ENCODE peak calls at places on chromosomes 4 and X, in six cellular contexts. N is IMR-90, J is A549, V is cardiac muscle cell, D is upper lobe of right lung, G is body of pancreas. Z is an unnamed sample. For H3K4me1, the result is how much of the 10 kb centered on the place peaks cover.

GRCh38 chr4:108335081-108335480 is 166.3 kb upstream of the LEF1 start:
- DNase-seq in D (no peak), J (no peak), G (no peak), N (no peak), V (no peak), Z (no peak)

GRCh38 chr4:26356067-26356466 is 35.3 kb downstream of the RBPJ start:
- DNase-seq in D (no peak), J (no peak), V (peak), G (peak), N (peak), Z (no peak)

GRCh38 chr4:42845586-42845985 is 46.9 kb upstream of the GRXCR1 start:
- DNase-seq in J (no peak), N (no peak), G (no peak), D (no peak), V (no peak), Z (no peak)

GRCh38 chrX:140157611-140158010 is 192.3 kb upstream of the CXorf66 start:
- DNase-seq in D (no peak), G (no peak), V (no peak), N (peak), J (no peak), Z (no peak)

GRCh38 chrX:79259073-79259689 is 108.0 kb downstream of the ITM2A start:
- DNase-seq in D (no peak), G (no peak), N (no peak), J (no peak), V (no peak), Z (peak)

GRCh38 chr4:88005086-88005485 is 2.3 kb upstream of the PKD2 start:
- DNase-seq in V (no peak), N (peak), J (no peak), D (no peak), G (no peak), Z (no peak)

GRCh38 chr4:25440478-25441030 is 63.5 kb downstream of the ANAPC4 start:
- DNase-seq in J (no peak), G (peak), V (peak), D (no peak), N (no peak), Z (no peak)

GRCh38 chrX:115584715-115585114 is 23.7 kb downstream of the PLS3 start:
- DNase-seq in J (no peak), G (no peak), V (no peak), N (peak), D (no peak), Z (no peak)

GRCh38 chr4:8155048-8155447 is 3.6 kb downstream of the ABLIM2 start:
- DNase-seq in J (no peak), N (peak), G (no peak), V (no peak), D (no peak), Z (no peak)

DNA sequence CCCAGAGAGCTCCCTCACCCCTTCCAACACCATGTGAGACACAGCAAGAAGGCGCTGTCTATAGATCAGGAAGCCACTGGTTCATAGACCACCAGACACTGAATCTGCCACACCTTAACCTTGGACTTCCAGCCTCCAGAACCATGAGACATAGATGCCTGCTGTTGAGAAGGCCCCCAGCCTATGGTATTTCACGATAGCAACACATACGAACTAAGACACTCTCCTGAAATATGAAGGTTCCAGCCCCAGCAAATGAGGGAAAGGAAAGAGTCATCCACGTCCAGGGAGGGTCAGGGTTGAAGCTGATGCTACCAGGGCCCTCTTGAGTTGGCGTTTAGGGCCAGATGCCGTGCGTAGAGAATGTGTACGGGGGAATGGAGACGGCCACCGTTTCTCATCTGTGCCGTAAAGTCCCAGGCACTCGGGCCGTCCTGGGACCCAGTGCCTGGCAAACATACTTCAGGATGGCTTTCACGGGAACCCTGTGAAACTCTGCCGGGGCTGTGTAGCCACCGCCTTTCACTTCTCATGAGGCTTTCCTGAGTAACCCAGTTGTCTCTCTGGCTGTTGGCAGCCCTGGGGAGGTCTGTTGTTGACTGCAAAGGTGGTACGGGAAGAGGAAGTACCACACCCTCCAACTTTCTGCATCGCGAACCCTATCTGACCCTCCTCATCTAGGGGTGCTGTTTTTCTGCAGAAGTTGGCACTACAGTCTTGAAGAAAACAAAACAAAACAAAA is 17.7 kb upstream of the P2RY8 start:
- DNase-seq in J (no peak), G (no peak), V (no peak), D (peak), N (no peak), Z (peak)
- H3K4me1 ChIP-seq in J (under half), G (under half), V (under half), D (under half), N (under half), Z (under half)

DNA sequence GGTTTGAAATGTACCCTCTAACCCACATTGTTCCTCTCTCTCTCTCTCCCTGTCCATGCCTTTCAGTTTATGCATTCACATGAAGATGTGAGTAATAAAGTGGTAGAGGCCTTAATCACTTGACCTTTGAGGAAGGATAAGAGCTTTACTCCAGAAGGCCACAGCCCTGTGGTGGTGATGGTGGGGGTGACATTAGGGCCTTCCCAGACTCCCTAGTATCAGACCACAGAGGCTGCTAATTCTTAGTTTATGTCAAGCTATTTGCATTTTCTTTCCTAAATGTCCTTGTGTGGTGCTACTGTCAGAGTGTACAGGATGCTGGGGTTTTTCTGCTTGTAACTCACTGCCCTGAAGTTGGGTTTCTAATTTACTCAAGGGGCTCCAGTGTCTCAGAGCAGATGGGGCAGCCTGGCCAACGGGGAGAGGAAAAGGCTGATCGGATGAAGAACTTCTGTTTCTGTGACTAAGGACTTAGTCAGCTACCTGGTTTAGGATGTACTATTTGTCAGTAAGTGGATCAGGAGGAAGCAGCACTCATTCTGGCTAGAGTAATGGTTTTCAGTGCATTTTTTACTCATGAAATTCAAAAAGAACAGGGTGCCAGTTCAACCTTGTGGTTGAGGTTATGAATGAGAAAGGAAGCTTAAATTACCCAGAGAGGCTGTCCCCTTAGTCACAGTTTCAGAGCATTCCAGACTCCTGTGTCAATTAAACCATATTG is 509.6 kb upstream of the DIPK2B start:
- DNase-seq in N (peak), G (no peak), V (no peak), D (no peak), J (peak), Z (no peak)
- H3K4me1 ChIP-seq in N (under half), G (under half), V (under half), D (under half), J (under half), Z (under half)

GRCh38 chr4:118761387-118762016 is 74.4 kb downstream of the SEC24D start:
- DNase-seq in D (no peak), G (no peak), V (no peak), N (no peak), J (no peak), Z (no peak)
- H3K4me1 ChIP-seq in D (under half), G (under half), V (under half), N (under half), J (under half), Z (under half)

GRCh38 chrX:150574824-150575409 is 6.5 kb downstream of the MTM1 start:
- DNase-seq in G (no peak), N (no peak), V (no peak), J (no peak), D (no peak), Z (no peak)

GRCh38 chrX:150572206-150572605 is 3.8 kb downstream of the MTM1 start:
- DNase-seq in V (no peak), N (no peak), G (no peak), D (no peak), J (no peak), Z (no peak)

GRCh38 chrX:150575415-150575814 is 7.0 kb downstream of the MTM1 start:
- DNase-seq in V (no peak), J (peak), G (no peak), D (no peak), N (peak), Z (peak)

GRCh38 chrX:150570512-150570911 is 2.1 kb downstream of the MTM1 start:
- DNase-seq in N (no peak), V (no peak), G (no peak), D (no peak), J (no peak), Z (no peak)

GRCh38 chrX:150573702-150574101 is 5.3 kb downstream of the MTM1 start:
- DNase-seq in D (no peak), N (no peak), G (no peak), J (no peak), V (no peak), Z (no peak)
- H3K4me1 ChIP-seq in D (under half), N (under half), G (under half), J (half or more), V (under half), Z (under half)

DNA sequence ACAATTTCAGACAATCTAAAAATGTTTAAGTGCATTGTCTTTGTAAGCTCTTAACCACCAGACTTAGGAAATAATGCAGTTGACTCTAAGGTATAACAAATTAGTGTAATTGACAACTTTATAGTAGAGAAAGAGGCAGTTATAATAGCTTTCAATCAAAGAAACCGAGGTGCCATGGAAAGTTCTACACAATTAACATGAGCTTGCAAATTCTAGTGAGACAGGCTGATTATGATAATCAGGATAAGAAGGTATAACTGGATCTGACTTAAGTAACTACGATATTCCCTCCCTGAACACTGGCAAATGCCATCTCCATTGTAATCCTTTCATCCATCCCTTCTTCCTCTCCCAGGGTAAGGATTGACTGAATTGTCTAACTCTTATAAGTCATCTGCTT is 11.4 kb upstream of the KLHL5 start:
- DNase-seq in N (no peak), J (no peak), G (no peak), V (no peak), D (no peak), Z (no peak)
- H3K4me1 ChIP-seq in N (under half), J (half or more), G (under half), V (under half), D (under half), Z (under half)

GRCh38 chr4:151207868-151208267 is 69.1 kb upstream of the PRSS48 start:
- DNase-seq in V (no peak), G (no peak), N (no peak), D (no peak), J (no peak), Z (no peak)

GRCh38 chr4:151204925-151205524 is 71.9 kb upstream of the PRSS48 start:
- DNase-seq in N (no peak), D (no peak), G (no peak), V (no peak), J (peak), Z (no peak)

GRCh38 chr4:151207186-151207585 is 69.8 kb upstream of the PRSS48 start:
- DNase-seq in N (no peak), D (no peak), V (no peak), J (no peak), G (no peak), Z (no peak)

GRCh38 chr4:151206241-151207005 is 70.5 kb upstream of the PRSS48 start:
- DNase-seq in G (no peak), D (no peak), N (no peak), V (no peak), J (no peak), Z (no peak)

GRCh38 chr4:151205722-151206121 is 71.2 kb upstream of the PRSS48 start:
- DNase-seq in G (no peak), J (no peak), D (no peak), V (no peak), N (no peak), Z (no peak)
- H3K4me1 ChIP-seq in G (under half), J (under half), D (under half), V (under half), N (under half), Z (under half)

DNA sequence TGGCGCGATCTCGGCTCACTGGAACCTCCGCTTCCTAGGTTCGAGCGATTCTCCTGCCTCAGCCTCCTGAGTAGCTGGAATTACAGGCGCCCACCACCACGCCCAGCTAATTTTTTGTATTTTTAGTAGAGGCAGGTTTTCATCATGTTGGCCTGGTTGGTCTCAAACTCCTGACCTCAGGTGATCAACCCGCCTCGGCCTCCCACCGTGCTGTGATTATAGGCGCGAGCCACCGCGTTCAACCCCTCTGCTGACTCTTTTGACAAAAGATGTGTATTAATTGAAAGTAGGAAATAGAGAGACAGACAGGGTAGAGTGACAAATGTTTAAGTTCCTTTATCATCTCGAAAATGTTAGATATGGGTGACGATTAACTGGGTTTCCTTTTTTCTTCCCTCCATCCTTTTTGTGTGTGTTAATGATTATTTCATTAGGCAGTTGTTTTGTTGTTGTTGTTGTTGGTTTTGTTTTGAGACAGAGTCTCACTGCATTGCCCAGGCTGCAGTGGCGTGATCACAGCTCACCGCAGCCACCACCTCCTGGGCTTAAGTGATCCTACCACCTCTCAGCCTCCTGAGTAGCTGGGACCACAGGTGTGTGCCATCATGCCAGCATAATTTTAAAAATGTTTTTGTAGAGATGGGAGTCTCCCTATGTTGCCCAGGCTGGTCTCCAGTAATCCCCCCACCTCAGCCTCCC is 79.5 kb downstream of the KDM6A start:
- DNase-seq in D (no peak), V (no peak), J (no peak), N (no peak), G (no peak), Z (no peak)
- H3K4me1 ChIP-seq in D (under half), V (under half), J (under half), N (under half), G (under half), Z (under half)

GRCh38 chrX:154013001-154013421 is 6.7 kb downstream of the IRAK1 start:
- DNase-seq in G (no peak), N (no peak), D (no peak), V (no peak), J (no peak), Z (no peak)
- H3K4me1 ChIP-seq in G (under half), N (under half), D (under half), V (under half), J (under half), Z (under half)

DNA sequence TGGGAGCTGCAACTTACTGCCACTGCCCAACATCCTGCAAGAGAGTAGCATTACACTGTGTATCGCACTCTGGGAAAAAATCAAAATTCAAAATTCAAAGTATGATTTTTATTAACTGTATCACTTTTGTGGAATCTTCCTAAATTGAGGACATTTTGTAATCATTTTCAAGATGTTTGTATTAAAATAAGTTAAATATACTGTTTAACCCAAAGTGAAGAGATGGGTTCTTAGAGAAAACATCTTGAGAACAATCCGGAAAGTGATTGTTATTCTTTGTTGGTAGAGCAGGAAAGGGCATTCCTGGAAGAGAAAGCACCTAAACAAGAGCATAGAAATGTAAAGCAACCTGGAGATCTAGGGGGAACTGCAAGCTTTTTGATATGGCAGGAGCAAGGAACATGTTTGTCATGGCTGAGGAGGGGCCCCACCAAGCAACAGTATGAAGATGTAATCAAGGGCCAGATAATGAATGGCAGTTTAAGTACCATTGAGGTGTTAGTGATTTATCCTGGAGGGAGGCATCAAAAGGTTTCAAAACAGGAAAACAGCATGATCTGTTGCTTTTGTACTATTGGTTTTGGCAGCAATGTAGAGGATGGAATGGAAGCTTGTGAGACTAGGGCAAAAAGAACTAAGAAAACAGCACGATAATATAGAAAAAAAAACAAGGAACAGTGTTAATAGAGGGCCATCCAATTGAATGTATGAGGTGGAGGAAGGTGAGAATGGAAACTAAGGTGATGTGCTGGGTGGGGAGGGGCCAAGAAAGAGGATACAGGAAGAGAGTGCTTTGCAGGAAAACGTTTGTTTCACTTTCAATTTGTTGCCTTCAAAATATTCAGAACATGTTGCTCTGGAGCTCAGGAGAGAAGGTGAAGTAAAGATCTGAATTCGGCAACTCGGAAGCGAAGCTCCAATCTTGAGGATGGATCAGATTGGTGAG is 14.2 kb upstream of the SEC24D start:
- DNase-seq in N (peak), G (no peak), J (no peak), D (no peak), V (no peak), Z (peak)
- H3K4me1 ChIP-seq in N (under half), G (under half), J (under half), D (under half), V (under half), Z (under half)

Z was measured in effector memory CD4-positive, alpha-beta T cell.